ENCODE peak calls at places on chromosomes 12 and 14, in nine cellular contexts. E, O, X, J, Q, H, L, S and W are unnamed samples.

GRCh38 chr12:123907021-123907420 is 65.6 kb downstream of the CCDC92 start:
- DNase-seq in E (no peak), O (no peak), X (no peak), J (no peak), Q (no peak), H (no peak), L (no peak), S (no peak), W (no peak)

GRCh38 chr12:89244536-89244935 is 107.8 kb downstream of the DUSP6 start:
- DNase-seq in E (no peak), O (peak; percentile 20), X (no peak), J (peak; percentile 75), Q (no peak), H (no peak), L (no peak), S (no peak), W (no peak)

GRCh38 chr12:51349026-51349425 is 2.5 kb upstream of the CELA1 start:
- DNase-seq in E (no peak), O (no peak), X (no peak), J (peak; percentile 61), Q (no peak), H (no peak), L (no peak), S (no peak), W (no peak)

GRCh38 chr14:101179691-101180211 is 276.2 kb upstream of the RTL1 start:
- DNase-seq in E (no peak), O (no peak), X (no peak), J (no peak), Q (no peak), H (no peak), L (no peak), S (no peak), W (no peak)

GRCh38 chr14:95190857-95191256 is 33.5 kb upstream of the DICER1 start:
- DNase-seq in E (no peak), O (no peak), X (no peak), J (no peak), Q (no peak), H (no peak), L (no peak), S (no peak), W (no peak)

GRCh38 chr14:71472281-71472960 is 459.8 kb upstream of the RGS6 start:
- DNase-seq in E (no peak), O (peak; percentile 35), X (no peak), J (peak; percentile 27), Q (no peak), H (no peak), L (no peak), S (no peak), W (no peak)

GRCh38 chr12:27185234-27186045 is 58.6 kb upstream of the STK38L start:
- DNase-seq in E (no peak), O (peak; percentile 67), X (no peak), J (peak; percentile 95), Q (no peak), H (peak; percentile 88), L (no peak), S (no peak), W (no peak)

GRCh38 chr12:64718649-64719048 is 40.6 kb downstream of the GNS start:
- DNase-seq in E (no peak), O (no peak), X (no peak), J (no peak), Q (no peak), H (no peak), L (no peak), S (no peak), W (no peak)

GRCh38 chr14:53879022-53879686 is 77.5 kb downstream of the BMP4 start:
- DNase-seq in E (no peak), O (no peak), X (no peak), J (no peak), Q (no peak), H (no peak), L (no peak), S (no peak), W (no peak)

GRCh38 chr12:96414637-96415036 is 14.4 kb upstream of the CDK17 start:
- DNase-seq in E (no peak), O (no peak), X (no peak), J (no peak), Q (no peak), H (no peak), L (no peak), S (no peak), W (no peak)

GRCh38 chr14:103872492-103873113 is 25.2 kb upstream of the PPP1R13B start:
- DNase-seq in E (no peak), O (no peak), X (no peak), J (no peak), Q (no peak), H (no peak), L (no peak), S (no peak), W (no peak)